ENCODE peak calls at places on chromosome 5, in seven cellular contexts. One of them, this sample, is unnamed.

GRCh38 chr5:36398137-36398536 is 96.4 kb upstream of the RANBP3L start:
- DNase-seq in AG09309: no peak
- DNase-seq in neural progenitor cell: peak
- DNase-seq in cardiac muscle cell: peak
- DNase-seq in GM23338: peak
- DNase-seq in CD4-positive, CD25-positive, alpha-beta regulatory T cell: no peak
- DNase-seq in sigmoid colon: no peak
- DNase-seq in this sample: no peak

GRCh38 chr5:58987193-58987592 is 404.3 kb downstream of the RAB3C start:
- DNase-seq in sigmoid colon: no peak
- DNase-seq in CD4-positive, CD25-positive, alpha-beta regulatory T cell: no peak
- DNase-seq in AG09309: no peak
- DNase-seq in GM23338: no peak
- DNase-seq in cardiac muscle cell: no peak
- DNase-seq in neural progenitor cell: no peak
- DNase-seq in this sample: no peak

GRCh38 chr5:139670369-139671095 is 22.4 kb downstream of the CXXC5 start:
- DNase-seq in GM23338: no peak
- DNase-seq in cardiac muscle cell: no peak
- DNase-seq in neural progenitor cell: peak
- DNase-seq in CD4-positive, CD25-positive, alpha-beta regulatory T cell: peak
- DNase-seq in AG09309: no peak
- DNase-seq in sigmoid colon: no peak
- DNase-seq in this sample: peak

GRCh38 chr5:73119492-73120157 is 750 bp upstream of the TMEM171 start:
- DNase-seq in neural progenitor cell: peak
- DNase-seq in GM23338: peak
- DNase-seq in cardiac muscle cell: no peak
- DNase-seq in CD4-positive, CD25-positive, alpha-beta regulatory T cell: no peak
- DNase-seq in AG09309: no peak
- DNase-seq in sigmoid colon: no peak
- DNase-seq in this sample: no peak

GRCh38 chr5:175718401-175719108 is 60.7 kb downstream of the HRH2 start:
- DNase-seq in GM23338: peak
- DNase-seq in cardiac muscle cell: peak
- DNase-seq in neural progenitor cell: peak
- DNase-seq in AG09309: no peak
- DNase-seq in sigmoid colon: peak
- DNase-seq in CD4-positive, CD25-positive, alpha-beta regulatory T cell: peak
- DNase-seq in this sample: peak

GRCh38 chr5:167688331-167688730 is 603.1 kb upstream of the WWC1 start:
- DNase-seq in GM23338: no peak
- DNase-seq in cardiac muscle cell: no peak
- DNase-seq in CD4-positive, CD25-positive, alpha-beta regulatory T cell: no peak
- DNase-seq in sigmoid colon: no peak
- DNase-seq in AG09309: peak
- DNase-seq in neural progenitor cell: no peak
- DNase-seq in this sample: no peak

GRCh38 chr5:54630738-54631369 is 113.3 kb downstream of the SNX18 start:
- DNase-seq in GM23338: no peak
- DNase-seq in CD4-positive, CD25-positive, alpha-beta regulatory T cell: no peak
- DNase-seq in sigmoid colon: no peak
- DNase-seq in AG09309: no peak
- DNase-seq in cardiac muscle cell: no peak
- DNase-seq in neural progenitor cell: no peak
- DNase-seq in this sample: no peak

GRCh38 chr5:102853680-102854079 is 98.6 kb downstream of the PAM start:
- DNase-seq in AG09309: peak
- DNase-seq in cardiac muscle cell: no peak
- DNase-seq in neural progenitor cell: no peak
- DNase-seq in GM23338: peak
- DNase-seq in CD4-positive, CD25-positive, alpha-beta regulatory T cell: no peak
- DNase-seq in sigmoid colon: no peak
- DNase-seq in this sample: no peak

GRCh38 chr5:115553082-115553481 is 8.5 kb upstream of the FEM1C start:
- DNase-seq in neural progenitor cell: no peak
- DNase-seq in AG09309: no peak
- DNase-seq in CD4-positive, CD25-positive, alpha-beta regulatory T cell: no peak
- DNase-seq in sigmoid colon: no peak
- DNase-seq in cardiac muscle cell: no peak
- DNase-seq in GM23338: no peak
- DNase-seq in this sample: no peak

GRCh38 chr5:31990296-31990695 is 183.8 kb downstream of the GOLPH3 start:
- DNase-seq in neural progenitor cell: no peak
- DNase-seq in CD4-positive, CD25-positive, alpha-beta regulatory T cell: no peak
- DNase-seq in AG09309: no peak
- DNase-seq in GM23338: no peak
- DNase-seq in sigmoid colon: no peak
- DNase-seq in cardiac muscle cell: no peak
- DNase-seq in this sample: no peak

GRCh38 chr5:163564321-163564924 is 59.0 kb downstream of the MAT2B start:
- DNase-seq in cardiac muscle cell: peak
- DNase-seq in AG09309: no peak
- DNase-seq in GM23338: peak
- DNase-seq in CD4-positive, CD25-positive, alpha-beta regulatory T cell: peak
- DNase-seq in neural progenitor cell: peak
- DNase-seq in sigmoid colon: no peak
- DNase-seq in this sample: peak

GRCh38 chr5:140317859-140318258 is 15.0 kb upstream of the PFDN1 start:
- DNase-seq in neural progenitor cell: no peak
- DNase-seq in AG09309: no peak
- DNase-seq in sigmoid colon: no peak
- DNase-seq in GM23338: no peak
- DNase-seq in cardiac muscle cell: no peak
- DNase-seq in CD4-positive, CD25-positive, alpha-beta regulatory T cell: no peak
- DNase-seq in this sample: no peak

GRCh38 chr5:154478224-154478565 is at the start of gene HAND1:
- DNase-seq in sigmoid colon: peak
- DNase-seq in CD4-positive, CD25-positive, alpha-beta regulatory T cell: no peak
- DNase-seq in cardiac muscle cell: peak
- DNase-seq in neural progenitor cell: peak
- DNase-seq in AG09309: no peak
- DNase-seq in GM23338: peak
- DNase-seq in this sample: no peak

GRCh38 chr5:37860206-37860605 is 20.4 kb upstream of the GDNF start:
- DNase-seq in AG09309: no peak
- DNase-seq in neural progenitor cell: no peak
- DNase-seq in GM23338: no peak
- DNase-seq in sigmoid colon: no peak
- DNase-seq in CD4-positive, CD25-positive, alpha-beta regulatory T cell: no peak
- DNase-seq in cardiac muscle cell: no peak
- DNase-seq in this sample: no peak

GRCh38 chr5:170315154-170315553 is 17.6 kb upstream of the LCP2 start:
- DNase-seq in cardiac muscle cell: peak
- DNase-seq in AG09309: no peak
- DNase-seq in CD4-positive, CD25-positive, alpha-beta regulatory T cell: no peak
- DNase-seq in GM23338: no peak
- DNase-seq in sigmoid colon: peak
- DNase-seq in neural progenitor cell: peak
- DNase-seq in this sample: no peak

GRCh38 chr5:1763548-1763911 is 36.1 kb downstream of the MRPL36 start:
- DNase-seq in neural progenitor cell: peak
- DNase-seq in CD4-positive, CD25-positive, alpha-beta regulatory T cell: peak
- DNase-seq in GM23338: peak
- DNase-seq in cardiac muscle cell: peak
- DNase-seq in sigmoid colon: peak
- DNase-seq in AG09309: peak
- DNase-seq in this sample: no peak

GRCh38 chr5:42483472-42484154 is 60.4 kb downstream of the GHR start:
- DNase-seq in sigmoid colon: no peak
- DNase-seq in neural progenitor cell: no peak
- DNase-seq in CD4-positive, CD25-positive, alpha-beta regulatory T cell: no peak
- DNase-seq in GM23338: no peak
- DNase-seq in cardiac muscle cell: no peak
- DNase-seq in AG09309: no peak
- DNase-seq in this sample: no peak

GRCh38 chr5:95734916-95735315 is 3.8 kb downstream of the RHOBTB3 start:
- DNase-seq in neural progenitor cell: no peak
- DNase-seq in sigmoid colon: no peak
- DNase-seq in AG09309: no peak
- DNase-seq in GM23338: no peak
- DNase-seq in cardiac muscle cell: no peak
- DNase-seq in CD4-positive, CD25-positive, alpha-beta regulatory T cell: no peak
- DNase-seq in this sample: no peak

GRCh38 chr5:95733100-95733499 is 2.0 kb downstream of the RHOBTB3 start:
- DNase-seq in cardiac muscle cell: no peak
- DNase-seq in CD4-positive, CD25-positive, alpha-beta regulatory T cell: no peak
- DNase-seq in AG09309: no peak
- DNase-seq in neural progenitor cell: no peak
- DNase-seq in sigmoid colon: no peak
- DNase-seq in GM23338: no peak
- DNase-seq in this sample: no peak

GRCh38 chr5:95735436-95735835 is 4.3 kb downstream of the RHOBTB3 start:
- DNase-seq in neural progenitor cell: no peak
- DNase-seq in CD4-positive, CD25-positive, alpha-beta regulatory T cell: no peak
- DNase-seq in cardiac muscle cell: no peak
- DNase-seq in GM23338: no peak
- DNase-seq in sigmoid colon: no peak
- DNase-seq in AG09309: no peak
- DNase-seq in this sample: no peak

GRCh38 chr5:95731571-95732554 is 727 bp downstream of the RHOBTB3 start:
- DNase-seq in cardiac muscle cell: peak
- DNase-seq in AG09309: no peak
- DNase-seq in sigmoid colon: peak
- DNase-seq in GM23338: peak
- DNase-seq in CD4-positive, CD25-positive, alpha-beta regulatory T cell: peak
- DNase-seq in neural progenitor cell: peak
- DNase-seq in this sample: no peak

DNA sequence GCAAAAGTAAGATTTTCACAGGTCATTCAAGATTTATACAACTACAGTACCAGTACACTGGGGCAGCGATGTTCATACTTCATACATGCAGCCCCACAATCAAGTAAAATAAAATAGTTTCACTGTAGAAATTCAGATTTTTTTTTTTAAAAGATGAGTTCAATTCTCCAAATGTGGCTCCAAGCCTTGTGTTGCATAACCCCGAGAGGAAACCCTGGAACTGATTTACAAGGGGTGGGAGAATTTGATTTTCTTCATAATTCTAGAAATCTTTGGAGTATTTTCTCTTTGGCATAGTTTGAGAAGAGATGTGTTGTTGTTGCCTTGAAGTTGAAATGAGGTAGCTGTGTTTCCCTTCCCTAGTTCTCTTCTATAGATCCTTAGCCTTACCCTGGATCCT is 3.0 kb downstream of the RHOBTB3 start:
- DNase-seq in cardiac muscle cell: no peak
- DNase-seq in GM23338: no peak
- DNase-seq in CD4-positive, CD25-positive, alpha-beta regulatory T cell: no peak
- DNase-seq in sigmoid colon: no peak
- DNase-seq in neural progenitor cell: no peak
- DNase-seq in AG09309: no peak
- DNase-seq in this sample: no peak
- H3K4me3 ChIP-seq in cardiac muscle cell: peak
- H3K4me3 ChIP-seq in GM23338: no peak
- H3K4me3 ChIP-seq in CD4-positive, CD25-positive, alpha-beta regulatory T cell: no peak
- H3K4me3 ChIP-seq in sigmoid colon: peak
- H3K4me3 ChIP-seq in neural progenitor cell: no peak
- H3K4me3 ChIP-seq in AG09309: peak
- H3K4me3 ChIP-seq in this sample: no peak

DNA sequence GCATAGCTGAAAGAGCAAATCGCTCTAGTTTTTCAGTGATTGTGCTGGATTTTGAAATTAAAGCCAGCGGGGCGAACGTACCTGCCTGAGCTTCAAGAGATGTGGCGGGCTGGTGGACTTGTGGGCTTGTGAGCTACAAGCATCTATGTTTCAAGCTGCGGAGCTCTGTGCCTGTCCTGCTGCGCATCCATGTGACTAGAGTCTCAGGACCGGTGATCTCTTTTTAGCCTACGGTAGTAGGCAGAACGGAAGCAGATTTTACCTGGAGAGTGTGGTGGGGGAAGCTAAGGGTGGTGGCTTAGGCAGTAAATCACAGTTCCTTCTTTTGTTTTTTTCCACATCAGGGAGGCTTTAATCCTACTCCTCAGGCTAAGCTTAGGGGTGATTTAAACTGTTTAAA is 193.7 kb downstream of the SREK1 start:
- DNase-seq in sigmoid colon: no peak
- DNase-seq in AG09309: no peak
- DNase-seq in GM23338: peak
- DNase-seq in neural progenitor cell: peak
- DNase-seq in cardiac muscle cell: no peak
- DNase-seq in CD4-positive, CD25-positive, alpha-beta regulatory T cell: no peak
- DNase-seq in this sample: no peak
- H3K4me3 ChIP-seq in sigmoid colon: no peak
- H3K4me3 ChIP-seq in AG09309: no peak
- H3K4me3 ChIP-seq in GM23338: no peak
- H3K4me3 ChIP-seq in neural progenitor cell: no peak
- H3K4me3 ChIP-seq in cardiac muscle cell: no peak
- H3K4me3 ChIP-seq in CD4-positive, CD25-positive, alpha-beta regulatory T cell: no peak
- H3K4me3 ChIP-seq in this sample: no peak

DNA sequence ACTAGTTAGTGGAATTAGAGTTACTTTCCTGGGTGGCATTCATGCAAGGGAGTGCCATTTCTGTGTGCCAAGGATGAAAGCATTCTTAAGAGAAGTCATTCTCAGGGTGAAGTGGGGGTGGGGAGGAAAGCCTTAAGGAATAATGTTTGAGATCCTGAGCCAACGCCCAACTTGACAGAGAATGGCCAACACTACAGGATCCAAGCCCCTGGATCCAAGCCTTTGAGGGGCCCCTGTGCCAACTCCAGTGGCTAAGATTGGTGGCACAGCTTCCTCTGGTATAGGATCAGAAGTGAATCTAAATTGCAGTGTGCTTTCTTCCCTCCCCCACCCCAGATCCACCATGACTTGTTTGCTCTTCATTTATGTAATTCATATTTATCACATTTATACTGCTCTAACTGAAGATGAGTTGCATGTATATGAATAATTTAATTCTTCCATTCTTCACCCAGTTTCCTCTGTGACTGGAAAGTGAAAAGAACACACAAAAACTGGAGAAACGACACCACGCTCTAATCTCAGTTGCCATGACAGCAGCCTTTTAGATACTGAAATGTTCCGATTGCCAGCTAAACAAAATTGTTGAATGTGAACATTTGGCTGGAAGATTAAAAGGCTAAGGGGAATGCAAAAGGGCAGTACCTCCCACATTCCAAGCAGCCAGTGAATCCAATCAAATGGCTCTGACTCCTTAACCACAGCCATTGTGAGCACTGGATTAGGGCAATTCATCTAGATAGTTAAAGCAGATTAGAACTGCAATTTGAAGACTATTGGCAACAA is 4.5 kb downstream of the ZNF608 start:
- DNase-seq in AG09309: no peak
- DNase-seq in GM23338: peak
- DNase-seq in cardiac muscle cell: peak
- DNase-seq in CD4-positive, CD25-positive, alpha-beta regulatory T cell: no peak
- DNase-seq in sigmoid colon: no peak
- DNase-seq in neural progenitor cell: peak
- DNase-seq in this sample: no peak
- H3K4me3 ChIP-seq in AG09309: no peak
- H3K4me3 ChIP-seq in GM23338: no peak
- H3K4me3 ChIP-seq in cardiac muscle cell: peak
- H3K4me3 ChIP-seq in CD4-positive, CD25-positive, alpha-beta regulatory T cell: no peak
- H3K4me3 ChIP-seq in sigmoid colon: peak
- H3K4me3 ChIP-seq in neural progenitor cell: peak
- H3K4me3 ChIP-seq in this sample: no peak

DNA sequence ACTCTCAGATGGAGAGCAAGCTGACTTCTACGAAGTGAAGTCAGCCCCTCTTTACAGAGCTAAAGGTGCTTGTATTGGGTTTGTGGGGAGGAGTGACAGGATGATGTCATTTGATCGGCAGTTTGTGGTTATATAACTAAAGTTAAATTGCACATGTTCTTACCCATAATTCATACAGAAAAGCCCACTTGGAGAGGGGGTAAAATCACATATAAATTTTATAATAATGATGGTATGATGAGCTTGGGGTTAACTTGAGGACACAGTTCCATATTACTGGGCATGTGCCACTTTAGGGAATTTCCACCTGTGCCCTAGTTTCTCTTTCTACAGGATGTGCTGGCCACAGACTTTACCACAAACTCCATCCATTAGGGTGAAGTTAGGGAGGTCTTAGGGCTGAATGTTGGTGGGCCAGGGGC is 1178.6 kb upstream of the CDH9 start:
- DNase-seq in CD4-positive, CD25-positive, alpha-beta regulatory T cell: no peak
- DNase-seq in GM23338: no peak
- DNase-seq in neural progenitor cell: no peak
- DNase-seq in AG09309: no peak
- DNase-seq in sigmoid colon: no peak
- DNase-seq in cardiac muscle cell: no peak
- DNase-seq in this sample: peak
- H3K4me3 ChIP-seq in CD4-positive, CD25-positive, alpha-beta regulatory T cell: no peak
- H3K4me3 ChIP-seq in GM23338: no peak
- H3K4me3 ChIP-seq in neural progenitor cell: no peak
- H3K4me3 ChIP-seq in AG09309: no peak
- H3K4me3 ChIP-seq in sigmoid colon: no peak
- H3K4me3 ChIP-seq in cardiac muscle cell: no peak
- H3K4me3 ChIP-seq in this sample: no peak

This sample was measured in Jurkat, Clone E6-1.